ENCODE peak calls at places on chromosome 19, in four cellular contexts. One of them, this sample, is unnamed.

GRCh38 chr19:3075605-3076431 is 13.5 kb upstream of the TLE5 start:
- DNase-seq in tibial artery: no peak
- DNase-seq in IMR-90: no peak
- DNase-seq in HFF-Myc: no peak
- DNase-seq in this sample: peak; percentile 86

GRCh38 chr19:4234142-4234861 is 5.0 kb downstream of the EBI3 start:
- DNase-seq in IMR-90: no peak
- DNase-seq in tibial artery: no peak
- DNase-seq in HFF-Myc: no peak
- DNase-seq in this sample: no peak

GRCh38 chr19:3470500-3471128 is 9.7 kb downstream of the SMIM24 start:
- DNase-seq in tibial artery: no peak
- DNase-seq in IMR-90: no peak
- DNase-seq in HFF-Myc: no peak
- DNase-seq in this sample: no peak

GRCh38 chr19:51983361-51983760 is 3.3 kb downstream of the ZNF350 start:
- DNase-seq in tibial artery: no peak
- DNase-seq in IMR-90: no peak
- DNase-seq in HFF-Myc: no peak
- DNase-seq in this sample: no peak

GRCh38 chr19:40304306-40304705 is 19.2 kb upstream of the AKT2 start:
- DNase-seq in HFF-Myc: no peak
- DNase-seq in IMR-90: no peak
- DNase-seq in tibial artery: no peak
- DNase-seq in this sample: no peak

GRCh38 chr19:54573330-54573872 is at the start of gene LILRA2:
- DNase-seq in tibial artery: no peak
- DNase-seq in HFF-Myc: no peak
- DNase-seq in IMR-90: no peak
- DNase-seq in this sample: peak; percentile 65

GRCh38 chr19:47752440-47753211 is 7.3 kb downstream of the NOP53 start:
- DNase-seq in tibial artery: no peak
- DNase-seq in HFF-Myc: no peak
- DNase-seq in IMR-90: no peak
- DNase-seq in this sample: no peak

GRCh38 chr19:55625004-55625326 is 599 bp upstream of the ZNF784 start:
- DNase-seq in IMR-90: no peak
- DNase-seq in HFF-Myc: no peak
- DNase-seq in tibial artery: no peak
- DNase-seq in this sample: no peak

GRCh38 chr19:604355-604754 is 14.7 kb downstream of the HCN2 start:
- DNase-seq in tibial artery: no peak
- DNase-seq in IMR-90: no peak
- DNase-seq in HFF-Myc: no peak
- DNase-seq in this sample: no peak

GRCh38 chr19:40317338-40317737 is 30.9 kb downstream of the C19orf47 start:
- DNase-seq in tibial artery: no peak
- DNase-seq in IMR-90: no peak
- DNase-seq in HFF-Myc: no peak
- DNase-seq in this sample: no peak

GRCh38 chr19:53545271-53546065 is 7.5 kb downstream of the ZNF331 start:
- DNase-seq in HFF-Myc: peak; percentile 27
- DNase-seq in IMR-90: peak; percentile 80
- DNase-seq in tibial artery: no peak
- DNase-seq in this sample: no peak

GRCh38 chr19:33194527-33194883 is 375 bp downstream of the LRP3 start:
- DNase-seq in IMR-90: no peak
- DNase-seq in tibial artery: no peak
- DNase-seq in HFF-Myc: no peak
- DNase-seq in this sample: no peak

GRCh38 chr19:29311391-29311790 is 98.4 kb upstream of the UQCRFS1 start:
- DNase-seq in IMR-90: no peak
- DNase-seq in HFF-Myc: no peak
- DNase-seq in tibial artery: no peak
- DNase-seq in this sample: no peak

GRCh38 chr19:30439271-30439750 is 67.1 kb downstream of the ZNF536 start:
- DNase-seq in tibial artery: peak; percentile 42
- DNase-seq in IMR-90: no peak
- DNase-seq in HFF-Myc: no peak
- DNase-seq in this sample: no peak

GRCh38 chr19:47302249-47302648 is 7.4 kb upstream of the C5AR1 start:
- DNase-seq in IMR-90: no peak
- DNase-seq in tibial artery: no peak
- DNase-seq in HFF-Myc: no peak
- DNase-seq in this sample: no peak

GRCh38 chr19:53136432-53136831 is 3.7 kb upstream of the ZNF415 start:
- DNase-seq in IMR-90: no peak
- DNase-seq in HFF-Myc: no peak
- DNase-seq in tibial artery: no peak
- DNase-seq in this sample: no peak

GRCh38 chr19:34828156-34828555 is 55.1 kb upstream of the ZNF599 start:
- DNase-seq in IMR-90: no peak
- DNase-seq in tibial artery: no peak
- DNase-seq in HFF-Myc: no peak
- DNase-seq in this sample: no peak
- TF ChIP-seq CTCF in IMR-90: no peak
- TF ChIP-seq CTCF in tibial artery: no peak
- TF ChIP-seq CTCF in HFF-Myc: no peak
- TF ChIP-seq CTCF in this sample: no peak

DNA sequence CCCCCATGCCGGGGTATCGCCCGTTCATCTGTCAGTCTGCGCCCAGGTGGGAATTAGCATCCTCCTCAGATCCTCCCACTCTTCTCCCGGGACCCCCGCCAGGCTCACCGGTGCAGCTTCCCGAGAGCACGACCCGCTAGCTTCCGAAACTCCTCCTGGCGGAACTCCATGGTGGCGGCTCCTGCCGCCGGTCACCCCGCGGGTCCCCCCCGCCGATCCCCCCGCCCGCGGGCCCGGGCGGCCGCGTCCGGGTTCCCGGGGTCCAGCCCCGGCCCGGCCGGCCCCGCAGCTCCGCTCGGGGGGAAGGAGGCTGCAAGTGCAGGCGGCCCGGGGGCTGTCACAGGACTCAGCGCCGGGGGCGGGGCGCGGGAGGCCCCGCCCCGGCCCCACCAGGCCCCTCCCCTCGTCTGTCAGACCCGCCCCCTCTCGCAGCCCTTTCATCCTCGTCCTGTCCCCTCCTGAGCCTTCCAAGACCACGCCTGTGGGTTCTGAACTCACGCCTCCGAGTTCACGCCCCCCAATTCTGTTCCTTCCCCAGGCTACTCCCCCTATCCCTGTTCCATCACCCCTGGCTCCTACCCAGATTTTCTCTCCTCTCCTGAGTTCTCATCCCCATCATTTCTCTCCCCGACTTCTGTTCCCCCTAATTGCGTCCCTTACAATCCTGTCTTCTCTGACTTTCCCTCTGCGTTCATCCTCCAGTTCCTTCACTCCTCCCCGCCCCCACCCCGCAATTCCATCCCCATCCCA is at the start of gene SLC17A7:
- DNase-seq in IMR-90: no peak
- DNase-seq in HFF-Myc: no peak
- DNase-seq in tibial artery: peak; percentile 82
- DNase-seq in this sample: peak; percentile 84
- TF ChIP-seq CTCF in IMR-90: no peak
- TF ChIP-seq CTCF in HFF-Myc: no peak
- TF ChIP-seq CTCF in tibial artery: no peak
- TF ChIP-seq CTCF in this sample: no peak

GRCh38 chr19:46076031-46076880 is 35.5 kb upstream of the IGFL4 start:
- DNase-seq in IMR-90: no peak
- DNase-seq in tibial artery: no peak
- DNase-seq in HFF-Myc: no peak
- DNase-seq in this sample: no peak

GRCh38 chr19:46073268-46073922 is 32.6 kb upstream of the IGFL4 start:
- DNase-seq in IMR-90: peak; percentile 5
- DNase-seq in tibial artery: no peak
- DNase-seq in HFF-Myc: no peak
- DNase-seq in this sample: no peak

GRCh38 chr19:46077815-46078167 is 37.0 kb upstream of the IGFL4 start:
- DNase-seq in tibial artery: no peak
- DNase-seq in HFF-Myc: no peak
- DNase-seq in IMR-90: no peak
- DNase-seq in this sample: no peak

GRCh38 chr19:46080561-46080960 is 39.8 kb upstream of the IGFL4 start:
- DNase-seq in HFF-Myc: no peak
- DNase-seq in tibial artery: no peak
- DNase-seq in IMR-90: peak; percentile 92
- DNase-seq in this sample: no peak

GRCh38 chr19:46076951-46077814 is 36.4 kb upstream of the IGFL4 start:
- DNase-seq in IMR-90: peak; percentile 79
- DNase-seq in tibial artery: no peak
- DNase-seq in HFF-Myc: peak; percentile 63
- DNase-seq in this sample: peak; percentile 65
- TF ChIP-seq CTCF in IMR-90: peak; percentile 100
- TF ChIP-seq CTCF in tibial artery: peak; percentile 38
- TF ChIP-seq CTCF in HFF-Myc: peak; percentile 99
- TF ChIP-seq CTCF in this sample: peak; percentile 20

GRCh38 chr19:45406165-45406956 is at the start of gene POLR1G:
- DNase-seq in IMR-90: peak; percentile 75
- DNase-seq in tibial artery: peak; percentile 87
- DNase-seq in HFF-Myc: peak; percentile 61
- DNase-seq in this sample: peak; percentile 85
- TF ChIP-seq CTCF in IMR-90: no peak
- TF ChIP-seq CTCF in tibial artery: peak; percentile 31
- TF ChIP-seq CTCF in HFF-Myc: no peak
- TF ChIP-seq CTCF in this sample: no peak

GRCh38 chr19:11813801-11814706 is at the start of gene ZNF440:
- DNase-seq in IMR-90: peak; percentile 92
- DNase-seq in HFF-Myc: peak; percentile 76
- DNase-seq in tibial artery: peak; percentile 98
- DNase-seq in this sample: peak; percentile 98
- TF ChIP-seq CTCF in IMR-90: no peak
- TF ChIP-seq CTCF in HFF-Myc: no peak
- TF ChIP-seq CTCF in tibial artery: peak; percentile 19
- TF ChIP-seq CTCF in this sample: no peak

GRCh38 chr19:19474950-19475781 is 40.2 kb downstream of the TSSK6 start:
- DNase-seq in tibial artery: no peak
- DNase-seq in IMR-90: no peak
- DNase-seq in HFF-Myc: no peak
- DNase-seq in this sample: no peak

GRCh38 chr19:19480688-19481087 is 34.7 kb downstream of the TSSK6 start:
- DNase-seq in HFF-Myc: no peak
- DNase-seq in IMR-90: no peak
- DNase-seq in tibial artery: no peak
- DNase-seq in this sample: no peak

GRCh38 chr19:19471682-19472081 is 43.7 kb downstream of the TSSK6 start:
- DNase-seq in tibial artery: no peak
- DNase-seq in HFF-Myc: no peak
- DNase-seq in IMR-90: no peak
- DNase-seq in this sample: no peak

GRCh38 chr19:19477705-19478383 is 37.5 kb downstream of the TSSK6 start:
- DNase-seq in HFF-Myc: no peak
- DNase-seq in IMR-90: no peak
- DNase-seq in tibial artery: no peak
- DNase-seq in this sample: no peak

DNA sequence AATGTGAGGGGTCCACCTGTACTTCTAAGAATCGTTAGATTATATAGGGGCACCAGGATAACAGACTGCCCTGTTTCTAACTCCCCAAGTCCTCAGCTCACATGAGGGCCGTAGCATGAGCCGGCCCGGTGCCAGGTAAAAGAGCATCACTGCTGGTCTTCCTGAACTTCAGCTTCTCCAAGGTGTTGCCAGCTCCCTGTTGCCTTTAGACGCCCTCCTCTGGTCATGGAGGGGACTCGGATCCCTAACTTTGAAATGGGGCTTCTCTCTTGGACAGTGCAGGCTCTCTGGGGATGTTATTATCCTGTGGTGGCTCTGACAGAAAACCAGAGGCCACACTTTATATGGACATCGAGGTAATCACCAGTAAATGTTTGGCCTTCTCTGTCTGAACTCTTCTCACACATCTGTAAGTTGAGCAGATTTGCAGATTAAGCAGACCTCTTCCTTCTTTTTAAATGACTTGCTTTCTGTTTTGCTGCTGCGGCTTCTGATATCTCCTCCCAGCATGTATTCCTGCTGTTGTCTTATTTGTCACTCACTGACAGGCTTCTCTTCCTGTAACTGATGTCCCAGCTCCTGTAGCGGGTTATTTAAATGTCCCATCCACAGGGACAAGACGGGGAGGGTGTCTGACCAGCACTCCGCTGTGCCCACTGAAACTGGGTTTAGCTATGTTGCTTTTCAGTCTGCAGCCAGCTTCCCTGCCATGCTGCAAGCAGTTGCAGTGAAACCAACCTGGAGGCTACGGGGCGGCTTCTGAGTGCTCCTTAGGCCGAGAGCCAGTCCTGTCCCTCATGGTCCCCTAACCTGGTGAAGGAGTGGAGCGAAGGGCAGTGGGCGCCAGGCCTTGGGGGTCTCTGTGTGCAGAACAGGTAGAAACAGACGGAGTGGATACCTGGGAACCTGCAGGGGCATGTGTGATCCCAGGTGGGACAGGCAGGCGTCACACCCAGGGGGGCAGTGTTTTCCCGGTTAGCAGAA is 39.2 kb downstream of the TSSK6 start:
- DNase-seq in IMR-90: no peak
- DNase-seq in tibial artery: no peak
- DNase-seq in HFF-Myc: no peak
- DNase-seq in this sample: no peak
- TF ChIP-seq CTCF in IMR-90: peak; percentile 43
- TF ChIP-seq CTCF in tibial artery: no peak
- TF ChIP-seq CTCF in HFF-Myc: peak; percentile 49
- TF ChIP-seq CTCF in this sample: no peak

GRCh38 chr19:18020212-18021067 is 12.5 kb downstream of the ARRDC2 start:
- DNase-seq in tibial artery: peak; percentile 99
- DNase-seq in IMR-90: peak; percentile 49
- DNase-seq in HFF-Myc: no peak
- DNase-seq in this sample: no peak
- TF ChIP-seq CTCF in tibial artery: peak; percentile 39
- TF ChIP-seq CTCF in IMR-90: no peak
- TF ChIP-seq CTCF in HFF-Myc: no peak
- TF ChIP-seq CTCF in this sample: no peak

DNA sequence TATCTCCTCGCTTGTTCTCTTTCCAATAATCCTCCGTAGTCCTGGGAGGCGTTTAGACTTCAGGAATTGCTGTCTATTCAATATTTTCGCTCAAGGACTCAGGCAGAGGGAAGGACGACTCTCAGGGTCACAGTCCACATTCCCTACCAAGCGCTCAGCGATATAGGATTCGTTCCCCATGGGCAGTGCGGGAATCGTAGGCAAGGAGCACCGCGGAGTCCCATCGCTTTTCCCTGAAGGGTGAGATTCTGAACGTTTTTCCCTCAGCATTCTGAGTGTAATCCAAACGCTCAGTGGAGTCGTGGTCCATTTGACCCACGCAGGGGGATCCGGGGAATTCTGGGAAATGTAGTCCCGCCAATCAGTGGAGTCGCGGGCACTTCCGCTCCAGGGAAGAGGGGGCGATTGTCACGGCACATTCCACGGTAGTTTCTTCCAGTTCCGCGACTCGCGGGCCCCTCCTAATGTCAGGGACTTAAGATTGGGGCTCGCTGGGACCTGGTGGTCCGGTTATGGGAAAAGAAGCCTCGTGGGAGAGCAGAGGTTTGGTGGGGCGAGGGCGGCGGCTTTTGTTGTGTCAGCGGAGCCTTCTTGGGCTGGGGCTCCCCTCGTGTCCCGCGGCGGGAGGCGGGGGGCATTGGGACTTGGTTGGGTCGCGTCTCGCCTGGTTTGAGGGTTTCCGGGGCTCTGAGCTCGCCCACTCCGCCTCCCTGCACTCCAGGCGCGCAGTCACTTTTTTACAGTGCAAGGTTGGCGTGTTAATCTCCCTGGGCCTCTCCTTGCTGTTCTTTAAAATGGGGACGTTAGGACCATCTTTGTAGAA is at the start of gene ZNF234:
- DNase-seq in tibial artery: peak; percentile 91
- DNase-seq in HFF-Myc: peak; percentile 45
- DNase-seq in IMR-90: peak; percentile 85
- DNase-seq in this sample: peak; percentile 80
- TF ChIP-seq CTCF in tibial artery: no peak
- TF ChIP-seq CTCF in HFF-Myc: peak; percentile 7
- TF ChIP-seq CTCF in IMR-90: peak; percentile 4
- TF ChIP-seq CTCF in this sample: no peak